ENCODE peak calls at places on chromosomes 1 and 21, in nine cellular contexts. E is heart right ventricle; D is tibial artery; W is CD8-positive, alpha-beta memory T cell; K is IMR-90; Q is CD8-positive, alpha-beta T cell; A is trophoblast cell; V is A549; X is tibial nerve. G is an unnamed sample.

GRCh38 chr21:40208206-40208950 is 341.1 kb downstream of the PCP4 start:
- DNase-seq in X (no peak), D (no peak), V (no peak), Q (no peak), K (no peak), E (no peak), A (peak; percentile 78), W (no peak), G (no peak)

GRCh38 chr1:172343246-172344099 is 77.0 kb upstream of the C1orf105 start:
- DNase-seq in D (no peak), Q (no peak), V (no peak), W (no peak), E (no peak), A (peak; percentile 6), K (peak; percentile 91), X (no peak), G (no peak)

GRCh38 chr1:3717715-3718601 is 34.3 kb upstream of the CCDC27 start:
- DNase-seq in K (no peak), W (no peak), X (no peak), Q (no peak), D (no peak), E (no peak), A (peak; percentile 34), V (no peak), G (no peak)

GRCh38 chr1:58814251-58815068 is 30.6 kb upstream of the JUN start:
- DNase-seq in A (peak; percentile 83), E (peak; percentile 56), Q (no peak), X (peak; percentile 41), W (no peak), D (peak; percentile 77), K (peak; percentile 39), V (no peak), G (no peak)

GRCh38 chr1:11940260-11940921 is 5.9 kb downstream of the PLOD1 start:
- DNase-seq in E (no peak), A (no peak), X (no peak), V (no peak), W (no peak), Q (no peak), K (peak; percentile 13), D (no peak), G (no peak)

GRCh38 chr1:153791856-153792253 is 16.6 kb downstream of the SLC27A3 start:
- DNase-seq in X (no peak), Q (no peak), E (no peak), D (peak; percentile 64), W (no peak), V (peak; percentile 20), K (peak; percentile 72), A (peak; percentile 13), G (no peak)

GRCh38 chr1:159071970-159072582 is 4.5 kb downstream of the AIM2 start:
- DNase-seq in E (no peak), V (peak; percentile 69), A (peak; percentile 81), D (no peak), W (peak; percentile 31), X (peak; percentile 24), K (peak; percentile 80), Q (no peak), G (no peak)

GRCh38 chr1:55056632-55056992 is 17.3 kb downstream of the PCSK9 start:
- DNase-seq in Q (no peak), A (peak; percentile 60), E (no peak), X (no peak), V (no peak), K (no peak), W (no peak), D (peak; percentile 55), G (no peak)

GRCh38 chr1:82614090-82614489 is 813.4 kb downstream of the ADGRL2 start:
- DNase-seq in A (no peak), K (no peak), X (no peak), E (no peak), W (no peak), V (no peak), D (no peak), Q (no peak), G (no peak)

GRCh38 chr1:207032528-207033017 is at the start of gene C1orf116:
- DNase-seq in K (no peak), A (peak; percentile 51), X (no peak), W (no peak), D (no peak), Q (no peak), V (peak; percentile 67), E (no peak), G (no peak)

GRCh38 chr1:33050221-33051076 is 13.8 kb upstream of the AK2 start:
- DNase-seq in E (no peak), V (peak; percentile 74), D (no peak), Q (no peak), X (no peak), K (peak; percentile 86), W (no peak), A (peak; percentile 43), G (no peak)

GRCh38 chr1:186813420-186813819 is 15.3 kb upstream of the PLA2G4A start:
- DNase-seq in K (peak; percentile 4), W (no peak), E (no peak), V (no peak), A (no peak), Q (no peak), D (no peak), X (no peak), G (no peak)

GRCh38 chr1:44707959-44708831 is 22.8 kb downstream of the RNU5D-1 start:
- DNase-seq in W (no peak), Q (no peak), X (peak; percentile 44), V (peak; percentile 63), D (peak; percentile 57), E (peak; percentile 42), K (peak; percentile 45), A (peak; percentile 93), G (no peak)

GRCh38 chr21:39020751-39021474 is 162.3 kb downstream of the PSMG1 start:
- DNase-seq in D (no peak), E (no peak), V (peak; percentile 36), W (no peak), Q (no peak), A (peak; percentile 88), X (no peak), K (peak; percentile 74), G (no peak)

DNA sequence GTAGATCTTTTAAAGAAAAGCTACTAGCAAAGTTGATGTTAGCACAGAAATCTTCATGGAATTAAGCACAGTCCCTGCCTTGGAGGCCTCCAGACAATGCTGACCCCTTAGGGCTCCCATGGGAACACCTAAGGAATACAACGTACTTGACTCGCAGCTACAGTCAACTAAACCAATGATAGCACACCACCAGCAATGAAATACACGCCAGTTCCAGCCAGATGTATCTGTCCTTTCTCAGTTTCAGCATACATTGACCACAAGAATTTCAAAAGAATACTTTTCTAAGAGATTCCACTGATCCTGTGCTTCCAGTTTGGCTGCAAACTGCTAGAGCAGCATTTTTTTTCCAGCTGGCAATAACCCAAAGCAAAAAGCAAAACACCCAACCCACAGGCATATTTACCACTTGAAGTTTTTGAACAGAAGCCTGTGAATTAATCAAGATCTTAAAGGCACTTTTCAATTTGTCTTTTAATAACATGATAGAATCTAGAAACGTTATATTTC is 42.8 kb upstream of the KRTAP11-1 start:
- DNase-seq in W (no peak), D (no peak), X (no peak), K (no peak), E (no peak), V (no peak), Q (no peak), A (peak; percentile 60), G (no peak)
- H3K9me3 ChIP-seq in W (no peaks in the 10 kb centered on the region), D (no peaks in the 10 kb centered on the region), X (no peaks in the 10 kb centered on the region), K (peaks cover 16% of the 10 kb centered on the region), E (no peaks in the 10 kb centered on the region), V (no peaks in the 10 kb centered on the region), Q (no peaks in the 10 kb centered on the region), A (no peaks in the 10 kb centered on the region), G (no peaks in the 10 kb centered on the region)

GRCh38 chr1:247037483-247038320 is 29.8 kb upstream of the ZNF695 start:
- DNase-seq in A (no peak), Q (no peak), W (no peak), V (peak; percentile 23), K (no peak), D (no peak), X (no peak), E (no peak), G (no peak)
- H3K9me3 ChIP-seq in A (peaks cover 16% of the 10 kb centered on the region), Q (peaks cover 39% of the 10 kb centered on the region), W (peaks cover 16% of the 10 kb centered on the region), V (peaks cover 89% of the 10 kb centered on the region), K (peaks cover 42% of the 10 kb centered on the region), D (peaks cover 84% of the 10 kb centered on the region), X (peaks cover 66% of the 10 kb centered on the region), E (no peaks in the 10 kb centered on the region), G (peaks cover 21% of the 10 kb centered on the region)

GRCh38 chr1:209497729-209498128 is 85.8 kb upstream of the CAMK1G start:
- DNase-seq in Q (no peak), W (no peak), E (no peak), X (no peak), D (no peak), V (no peak), A (no peak), K (no peak), G (no peak)
- H3K9me3 ChIP-seq in Q (no peaks in the 10 kb centered on the region), W (peaks cover 6% of the 10 kb centered on the region), E (no peaks in the 10 kb centered on the region), X (peaks cover 5% of the 10 kb centered on the region), D (peaks cover 16% of the 10 kb centered on the region), V (peaks cover 15% of the 10 kb centered on the region), A (peaks cover 8% of the 10 kb centered on the region), K (no peaks in the 10 kb centered on the region), G (no peaks in the 10 kb centered on the region)

DNA sequence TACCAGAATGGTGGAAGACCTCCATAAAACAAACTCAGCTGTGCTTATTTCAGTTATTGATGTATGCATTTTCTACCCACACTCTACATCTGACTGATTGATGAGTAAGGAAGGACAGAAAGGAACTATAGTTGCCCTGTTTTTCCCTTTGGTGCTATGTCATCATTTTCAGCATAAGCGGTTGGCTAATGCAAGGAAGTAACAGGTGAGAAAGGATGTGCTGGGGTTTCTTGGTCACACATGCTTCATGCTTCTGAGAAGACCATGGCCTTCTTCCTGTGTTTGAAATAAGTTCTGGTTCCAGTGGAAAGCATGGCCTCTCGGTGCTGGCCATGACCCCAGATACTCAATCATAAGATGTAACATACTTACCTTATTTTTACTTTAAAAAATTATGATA is 541.2 kb downstream of the PTPRU start:
- DNase-seq in D (no peak), A (no peak), W (no peak), X (no peak), E (no peak), Q (no peak), K (no peak), V (no peak), G (no peak)
- H3K9me3 ChIP-seq in D (peaks cover 12% of the 10 kb centered on the region), A (no peaks in the 10 kb centered on the region), W (no peaks in the 10 kb centered on the region), X (peaks cover 13% of the 10 kb centered on the region), E (no peaks in the 10 kb centered on the region), Q (no peaks in the 10 kb centered on the region), K (no peaks in the 10 kb centered on the region), V (no peaks in the 10 kb centered on the region), G (no peaks in the 10 kb centered on the region)

G was measured in T-helper 17 cell.